ENCODE peak calls at places on chromosome 14, in four cellular contexts. One of them, this sample, is unnamed.

GRCh38 chr14:67934087-67934486 is 114.5 kb downstream of the RAD51B start:
- DNase-seq in H1: no peak
- DNase-seq in SK-N-SH: peak; percentile 53
- DNase-seq in GM12878: peak; percentile 42
- DNase-seq in this sample: peak; percentile 62

GRCh38 chr14:55372423-55372822 is 39.2 kb downstream of the ATG14 start:
- DNase-seq in GM12878: no peak
- DNase-seq in H1: no peak
- DNase-seq in SK-N-SH: no peak
- DNase-seq in this sample: no peak

GRCh38 chr14:67982711-67983608 is 163.4 kb downstream of the RAD51B start:
- DNase-seq in SK-N-SH: no peak
- DNase-seq in H1: no peak
- DNase-seq in GM12878: no peak
- DNase-seq in this sample: no peak

GRCh38 chr14:86257973-86258372 is 728.0 kb downstream of the FLRT2 start:
- DNase-seq in SK-N-SH: no peak
- DNase-seq in GM12878: no peak
- DNase-seq in H1: no peak
- DNase-seq in this sample: no peak

GRCh38 chr14:95407342-95407741 is 87.6 kb upstream of the CLMN start:
- DNase-seq in H1: no peak
- DNase-seq in GM12878: no peak
- DNase-seq in SK-N-SH: peak; percentile 70
- DNase-seq in this sample: no peak

GRCh38 chr14:73460691-73461127 is 2.4 kb upstream of the NUMB start:
- DNase-seq in GM12878: no peak
- DNase-seq in SK-N-SH: no peak
- DNase-seq in H1: no peak
- DNase-seq in this sample: no peak

GRCh38 chr14:103542545-103543088 is 13.6 kb downstream of the TRMT61A start:
- DNase-seq in SK-N-SH: peak; percentile 67
- DNase-seq in GM12878: no peak
- DNase-seq in H1: peak; percentile 90
- DNase-seq in this sample: no peak

GRCh38 chr14:95389471-95390011 is 69.8 kb upstream of the CLMN start:
- DNase-seq in H1: no peak
- DNase-seq in SK-N-SH: no peak
- DNase-seq in GM12878: no peak
- DNase-seq in this sample: no peak

GRCh38 chr14:35408026-35408425 is 3.5 kb upstream of the NFKBIA start:
- DNase-seq in H1: no peak
- DNase-seq in SK-N-SH: no peak
- DNase-seq in GM12878: no peak
- DNase-seq in this sample: no peak

GRCh38 chr14:87847216-87847615 is 145.8 kb downstream of the GALC start:
- DNase-seq in GM12878: no peak
- DNase-seq in SK-N-SH: no peak
- DNase-seq in H1: no peak
- DNase-seq in this sample: no peak

GRCh38 chr14:72962829-72963312 is 36.6 kb downstream of the DCAF4 start:
- DNase-seq in SK-N-SH: no peak
- DNase-seq in GM12878: no peak
- DNase-seq in H1: peak; percentile 67
- DNase-seq in this sample: peak; percentile 48

GRCh38 chr14:53168786-53169185 is 15.7 kb upstream of the DDHD1 start:
- DNase-seq in H1: no peak
- DNase-seq in SK-N-SH: no peak
- DNase-seq in GM12878: no peak
- DNase-seq in this sample: no peak

GRCh38 chr14:53161758-53162512 is 8.8 kb upstream of the DDHD1 start:
- DNase-seq in GM12878: no peak
- DNase-seq in H1: no peak
- DNase-seq in SK-N-SH: no peak
- DNase-seq in this sample: no peak

DNA sequence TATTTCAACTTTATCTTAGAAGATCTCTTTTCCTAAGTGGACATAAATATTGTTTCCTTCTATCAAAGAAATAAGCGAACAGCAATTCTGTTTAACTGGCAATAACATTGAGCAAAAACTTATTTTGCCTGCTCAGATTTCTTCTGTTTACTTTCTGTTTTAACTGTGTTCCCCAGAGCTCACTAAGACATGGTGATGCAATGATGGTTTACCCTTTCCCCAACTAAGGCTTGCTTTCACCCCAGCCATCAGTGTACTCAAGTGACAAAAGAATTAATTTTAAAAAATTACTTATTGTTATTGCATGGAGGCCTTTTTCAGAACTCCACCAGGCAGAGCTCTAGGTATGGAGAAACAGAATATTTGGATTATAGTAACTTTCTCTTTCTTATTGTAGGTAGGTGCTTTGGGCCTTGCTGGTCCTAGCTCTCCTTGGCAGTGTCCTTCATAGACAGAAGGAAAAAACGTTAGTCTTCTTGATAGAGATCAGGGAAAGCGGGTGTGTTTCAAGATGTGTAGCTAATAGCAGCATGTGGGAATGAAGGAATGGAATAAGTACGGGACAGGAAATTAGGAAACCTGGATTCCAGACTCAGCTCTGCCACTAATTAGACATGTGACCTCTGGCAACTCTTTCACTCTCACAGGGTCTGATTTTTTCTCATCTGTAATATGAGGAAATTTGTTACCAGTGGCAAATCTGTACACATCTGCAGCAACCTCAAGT is 14.6 kb upstream of the DDHD1 start:
- DNase-seq in SK-N-SH: no peak
- DNase-seq in GM12878: no peak
- DNase-seq in H1: no peak
- DNase-seq in this sample: no peak
- TF ChIP-seq TCF12 in SK-N-SH: no peak
- TF ChIP-seq TCF12 in GM12878: no peak
- TF ChIP-seq TCF12 in H1: no peak
- TF ChIP-seq TCF12 in this sample: no peak

GRCh38 chr14:51969852-51970251 is 19.5 kb upstream of the RTRAF start:
- DNase-seq in GM12878: no peak
- DNase-seq in H1: no peak
- DNase-seq in SK-N-SH: no peak
- DNase-seq in this sample: no peak
- TF ChIP-seq TCF12 in GM12878: no peak
- TF ChIP-seq TCF12 in H1: no peak
- TF ChIP-seq TCF12 in SK-N-SH: no peak
- TF ChIP-seq TCF12 in this sample: no peak

GRCh38 chr14:74835607-74836250 is 40.2 kb downstream of the PROX2 start:
- DNase-seq in H1: no peak
- DNase-seq in SK-N-SH: no peak
- DNase-seq in GM12878: peak; percentile 23
- DNase-seq in this sample: no peak
- TF ChIP-seq TCF12 in H1: no peak
- TF ChIP-seq TCF12 in SK-N-SH: no peak
- TF ChIP-seq TCF12 in GM12878: no peak
- TF ChIP-seq TCF12 in this sample: no peak

GRCh38 chr14:34113051-34113511 is 162.2 kb upstream of the EGLN3 start:
- DNase-seq in SK-N-SH: no peak
- DNase-seq in GM12878: no peak
- DNase-seq in H1: no peak
- DNase-seq in this sample: no peak
- TF ChIP-seq TCF12 in SK-N-SH: no peak
- TF ChIP-seq TCF12 in GM12878: no peak
- TF ChIP-seq TCF12 in H1: no peak
- TF ChIP-seq TCF12 in this sample: no peak

DNA sequence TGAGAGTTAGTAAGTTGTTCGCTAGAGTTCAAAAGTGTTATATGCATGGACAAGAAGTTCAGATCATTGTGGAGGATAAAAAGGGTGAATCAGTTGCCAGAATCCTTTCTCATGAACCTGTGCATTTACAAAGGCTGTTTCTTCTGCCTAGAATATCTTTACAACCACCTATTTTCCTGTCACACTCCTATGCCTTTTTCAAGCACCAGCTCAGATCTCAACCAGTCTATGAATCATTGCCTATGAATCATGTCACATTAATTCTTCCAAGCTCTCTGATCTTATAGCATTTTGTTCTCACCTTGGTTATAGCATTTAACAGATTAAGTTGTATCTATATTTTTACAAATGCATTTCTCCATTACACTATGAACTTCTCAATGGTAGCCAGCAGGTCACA is 572.9 kb downstream of the FOXG1 start:
- DNase-seq in GM12878: no peak
- DNase-seq in SK-N-SH: no peak
- DNase-seq in H1: no peak
- DNase-seq in this sample: no peak
- TF ChIP-seq TCF12 in GM12878: no peak
- TF ChIP-seq TCF12 in SK-N-SH: no peak
- TF ChIP-seq TCF12 in H1: no peak
- TF ChIP-seq TCF12 in this sample: no peak